ENCODE peak calls at places on chromosome 14, in six cellular contexts. One of them, this sample, is unnamed. For H3K9me3, the result is how much of the 10 kb centered on the place peaks cover.

GRCh38 chr14:87567926-87568325 is 425.1 kb downstream of the GALC start:
- DNase-seq in endothelial cell of umbilical vein: no peak
- DNase-seq in hepatocyte: no peak
- DNase-seq in tibial artery: no peak
- DNase-seq in breast epithelium: no peak
- DNase-seq in A549: no peak
- DNase-seq in this sample: no peak

GRCh38 chr14:54776361-54777001 is 126.1 kb downstream of the GCH1 start:
- DNase-seq in hepatocyte: no peak
- DNase-seq in A549: no peak
- DNase-seq in tibial artery: peak
- DNase-seq in endothelial cell of umbilical vein: no peak
- DNase-seq in breast epithelium: no peak
- DNase-seq in this sample: peak

GRCh38 chr14:52262600-52262999 is 4.9 kb upstream of the PTGDR start:
- DNase-seq in hepatocyte: no peak
- DNase-seq in tibial artery: no peak
- DNase-seq in endothelial cell of umbilical vein: no peak
- DNase-seq in A549: no peak
- DNase-seq in breast epithelium: no peak
- DNase-seq in this sample: no peak

GRCh38 chr14:75430106-75430505 is 2.3 kb downstream of the JDP2 start:
- DNase-seq in endothelial cell of umbilical vein: no peak
- DNase-seq in tibial artery: peak
- DNase-seq in hepatocyte: peak
- DNase-seq in A549: no peak
- DNase-seq in breast epithelium: no peak
- DNase-seq in this sample: peak

GRCh38 chr14:58697927-58698641 is 60.3 kb downstream of the DACT1 start:
- DNase-seq in endothelial cell of umbilical vein: no peak
- DNase-seq in breast epithelium: no peak
- DNase-seq in A549: no peak
- DNase-seq in hepatocyte: no peak
- DNase-seq in tibial artery: no peak
- DNase-seq in this sample: peak

GRCh38 chr14:50366115-50366514 is 30.6 kb downstream of the CDKL1 start:
- DNase-seq in A549: no peak
- DNase-seq in endothelial cell of umbilical vein: no peak
- DNase-seq in tibial artery: no peak
- DNase-seq in hepatocyte: no peak
- DNase-seq in breast epithelium: no peak
- DNase-seq in this sample: no peak

GRCh38 chr14:93032301-93032929 is 83.3 kb downstream of the ITPK1 start:
- DNase-seq in A549: peak
- DNase-seq in hepatocyte: no peak
- DNase-seq in tibial artery: no peak
- DNase-seq in breast epithelium: no peak
- DNase-seq in endothelial cell of umbilical vein: no peak
- DNase-seq in this sample: no peak

GRCh38 chr14:77203611-77204456 is 22.2 kb downstream of the TMEM63C start:
- DNase-seq in tibial artery: no peak
- DNase-seq in hepatocyte: peak
- DNase-seq in breast epithelium: peak
- DNase-seq in endothelial cell of umbilical vein: no peak
- DNase-seq in A549: no peak
- DNase-seq in this sample: peak

GRCh38 chr14:31877333-31877798 is 199.7 kb upstream of the ARHGAP5 start:
- DNase-seq in tibial artery: no peak
- DNase-seq in hepatocyte: no peak
- DNase-seq in A549: no peak
- DNase-seq in endothelial cell of umbilical vein: peak
- DNase-seq in breast epithelium: no peak
- DNase-seq in this sample: peak

GRCh38 chr14:54117924-54118323 is 161.3 kb upstream of the BMP4 start:
- DNase-seq in tibial artery: no peak
- DNase-seq in endothelial cell of umbilical vein: no peak
- DNase-seq in breast epithelium: no peak
- DNase-seq in hepatocyte: no peak
- DNase-seq in A549: no peak
- DNase-seq in this sample: no peak

GRCh38 chr14:52244997-52245396 is 22.5 kb upstream of the PTGDR start:
- DNase-seq in A549: no peak
- DNase-seq in tibial artery: no peak
- DNase-seq in hepatocyte: no peak
- DNase-seq in breast epithelium: no peak
- DNase-seq in endothelial cell of umbilical vein: no peak
- DNase-seq in this sample: no peak

GRCh38 chr14:87230726-87231125 is 762.3 kb downstream of the GALC start:
- DNase-seq in A549: no peak
- DNase-seq in endothelial cell of umbilical vein: no peak
- DNase-seq in tibial artery: no peak
- DNase-seq in breast epithelium: no peak
- DNase-seq in hepatocyte: no peak
- DNase-seq in this sample: no peak

GRCh38 chr14:92225731-92226130 is 97.2 kb upstream of the SLC24A4 start:
- DNase-seq in hepatocyte: no peak
- DNase-seq in endothelial cell of umbilical vein: no peak
- DNase-seq in A549: no peak
- DNase-seq in tibial artery: no peak
- DNase-seq in breast epithelium: no peak
- DNase-seq in this sample: peak

GRCh38 chr14:61444215-61444768 is 122.9 kb downstream of the PRKCH start:
- DNase-seq in A549: no peak
- DNase-seq in breast epithelium: no peak
- DNase-seq in endothelial cell of umbilical vein: no peak
- DNase-seq in hepatocyte: no peak
- DNase-seq in tibial artery: no peak
- DNase-seq in this sample: no peak

GRCh38 chr14:39014460-39014859 is 88.6 kb downstream of the SEC23A start:
- DNase-seq in endothelial cell of umbilical vein: no peak
- DNase-seq in hepatocyte: no peak
- DNase-seq in A549: no peak
- DNase-seq in tibial artery: no peak
- DNase-seq in breast epithelium: no peak
- DNase-seq in this sample: no peak

GRCh38 chr14:95482967-95483842 is 33.2 kb downstream of the SYNE3 start:
- DNase-seq in tibial artery: peak
- DNase-seq in endothelial cell of umbilical vein: peak
- DNase-seq in A549: peak
- DNase-seq in hepatocyte: peak
- DNase-seq in breast epithelium: no peak
- DNase-seq in this sample: peak

GRCh38 chr14:94680498-94681288 is 68.5 kb downstream of the SERPINA3 start:
- DNase-seq in breast epithelium: no peak
- DNase-seq in endothelial cell of umbilical vein: no peak
- DNase-seq in tibial artery: no peak
- DNase-seq in hepatocyte: no peak
- DNase-seq in A549: no peak
- DNase-seq in this sample: no peak

GRCh38 chr14:78967111-78967809 is 797.1 kb downstream of the NRXN3 start:
- DNase-seq in tibial artery: no peak
- DNase-seq in breast epithelium: no peak
- DNase-seq in hepatocyte: no peak
- DNase-seq in A549: no peak
- DNase-seq in endothelial cell of umbilical vein: peak
- DNase-seq in this sample: peak

GRCh38 chr14:60753264-60754126 is 18.9 kb downstream of the MNAT1 start:
- DNase-seq in tibial artery: no peak
- DNase-seq in endothelial cell of umbilical vein: no peak
- DNase-seq in breast epithelium: no peak
- DNase-seq in A549: no peak
- DNase-seq in hepatocyte: no peak
- DNase-seq in this sample: no peak

GRCh38 chr14:96538663-96539317 is 36.6 kb downstream of the PAPOLA start:
- DNase-seq in tibial artery: no peak
- DNase-seq in hepatocyte: no peak
- DNase-seq in A549: peak
- DNase-seq in breast epithelium: no peak
- DNase-seq in endothelial cell of umbilical vein: no peak
- DNase-seq in this sample: no peak

GRCh38 chr14:58100735-58101368 is 51.2 kb downstream of the ARMH4 start:
- DNase-seq in breast epithelium: no peak
- DNase-seq in hepatocyte: no peak
- DNase-seq in endothelial cell of umbilical vein: no peak
- DNase-seq in tibial artery: no peak
- DNase-seq in A549: no peak
- DNase-seq in this sample: peak

GRCh38 chr14:53943751-53944083 is 12.9 kb downstream of the BMP4 start:
- DNase-seq in breast epithelium: no peak
- DNase-seq in endothelial cell of umbilical vein: no peak
- DNase-seq in tibial artery: no peak
- DNase-seq in A549: no peak
- DNase-seq in hepatocyte: no peak
- DNase-seq in this sample: no peak

GRCh38 chr14:29814153-29815057 is 113.2 kb downstream of the PRKD1 start:
- DNase-seq in hepatocyte: no peak
- DNase-seq in A549: no peak
- DNase-seq in breast epithelium: no peak
- DNase-seq in tibial artery: no peak
- DNase-seq in endothelial cell of umbilical vein: no peak
- DNase-seq in this sample: no peak

GRCh38 chr14:31752867-31753661 is 191.9 kb downstream of the NUBPL start:
- DNase-seq in hepatocyte: no peak
- DNase-seq in endothelial cell of umbilical vein: no peak
- DNase-seq in A549: no peak
- DNase-seq in tibial artery: no peak
- DNase-seq in breast epithelium: no peak
- DNase-seq in this sample: no peak

GRCh38 chr14:51087024-51087423 is 7.9 kb downstream of the TRIM9 start:
- DNase-seq in tibial artery: no peak
- DNase-seq in hepatocyte: peak
- DNase-seq in A549: peak
- DNase-seq in breast epithelium: no peak
- DNase-seq in endothelial cell of umbilical vein: no peak
- DNase-seq in this sample: no peak

GRCh38 chr14:50801706-50802105 is 29.3 kb downstream of the NIN start:
- DNase-seq in hepatocyte: no peak
- DNase-seq in endothelial cell of umbilical vein: peak
- DNase-seq in breast epithelium: no peak
- DNase-seq in tibial artery: no peak
- DNase-seq in A549: no peak
- DNase-seq in this sample: peak

GRCh38 chr14:77459072-77459723 is 1.3 kb downstream of the AHSA1 start:
- DNase-seq in breast epithelium: no peak
- DNase-seq in endothelial cell of umbilical vein: peak
- DNase-seq in tibial artery: no peak
- DNase-seq in hepatocyte: peak
- DNase-seq in A549: peak
- DNase-seq in this sample: peak

GRCh38 chr14:104523546-104523935 is 56.0 kb upstream of the C14orf180 start:
- DNase-seq in A549: no peak
- DNase-seq in tibial artery: no peak
- DNase-seq in hepatocyte: no peak
- DNase-seq in breast epithelium: no peak
- DNase-seq in endothelial cell of umbilical vein: no peak
- DNase-seq in this sample: no peak
- H3K9me3 ChIP-seq in A549: under half
- H3K9me3 ChIP-seq in tibial artery: under half
- H3K9me3 ChIP-seq in hepatocyte: under half
- H3K9me3 ChIP-seq in breast epithelium: under half
- H3K9me3 ChIP-seq in endothelial cell of umbilical vein: under half
- H3K9me3 ChIP-seq in this sample: under half

DNA sequence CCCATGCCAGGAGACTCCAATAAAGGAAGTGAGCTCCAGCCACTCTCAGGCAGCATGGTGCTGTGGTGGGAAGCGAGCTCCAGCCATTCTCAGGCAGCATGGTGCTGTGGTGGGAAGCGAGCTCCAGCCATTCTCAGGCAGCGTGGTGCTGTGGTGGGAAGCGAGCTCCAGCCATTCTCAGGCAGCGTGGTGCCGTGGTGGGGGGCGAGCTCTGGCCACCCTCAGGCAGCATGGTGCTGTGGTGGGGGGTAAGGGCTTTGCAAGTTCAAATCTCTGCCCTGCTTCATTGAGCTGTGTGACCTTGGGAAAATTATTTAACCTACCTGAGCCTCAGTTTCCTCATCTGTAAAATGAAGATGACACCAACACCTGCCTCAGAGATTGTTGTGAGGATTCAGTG is 975.1 kb downstream of the BCL11B start:
- DNase-seq in hepatocyte: no peak
- DNase-seq in breast epithelium: no peak
- DNase-seq in endothelial cell of umbilical vein: no peak
- DNase-seq in A549: no peak
- DNase-seq in tibial artery: no peak
- DNase-seq in this sample: no peak
- H3K9me3 ChIP-seq in hepatocyte: under half
- H3K9me3 ChIP-seq in breast epithelium: under half
- H3K9me3 ChIP-seq in endothelial cell of umbilical vein: under half
- H3K9me3 ChIP-seq in A549: under half
- H3K9me3 ChIP-seq in tibial artery: under half
- H3K9me3 ChIP-seq in this sample: under half

DNA sequence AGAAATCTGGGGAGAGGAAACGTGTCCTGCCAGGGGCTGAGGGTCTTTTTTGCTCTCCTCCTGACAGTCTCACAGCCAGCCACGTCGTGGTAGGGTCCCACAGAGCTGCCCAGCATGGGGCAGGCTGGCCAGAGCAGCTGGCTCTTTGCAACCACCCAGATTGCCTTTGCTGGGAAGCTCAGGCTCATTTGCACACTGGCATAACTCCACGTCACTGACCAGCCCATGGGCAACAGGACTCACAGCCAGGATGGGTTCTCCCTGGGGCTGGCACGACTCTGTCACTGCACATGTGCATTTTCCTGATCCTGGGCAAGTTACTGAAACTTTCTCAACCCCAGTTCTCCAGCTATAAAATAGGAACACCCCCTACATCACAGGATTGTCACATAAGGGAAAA is 242.2 kb downstream of the DPF3 start:
- DNase-seq in hepatocyte: no peak
- DNase-seq in tibial artery: no peak
- DNase-seq in endothelial cell of umbilical vein: no peak
- DNase-seq in breast epithelium: no peak
- DNase-seq in A549: no peak
- DNase-seq in this sample: no peak
- H3K9me3 ChIP-seq in hepatocyte: under half
- H3K9me3 ChIP-seq in tibial artery: under half
- H3K9me3 ChIP-seq in endothelial cell of umbilical vein: under half
- H3K9me3 ChIP-seq in breast epithelium: under half
- H3K9me3 ChIP-seq in A549: under half
- H3K9me3 ChIP-seq in this sample: under half

GRCh38 chr14:98325761-98326160 is 946.2 kb downstream of the BCL11B start:
- DNase-seq in endothelial cell of umbilical vein: no peak
- DNase-seq in hepatocyte: peak
- DNase-seq in breast epithelium: no peak
- DNase-seq in A549: peak
- DNase-seq in tibial artery: no peak
- DNase-seq in this sample: no peak

GRCh38 chr14:98321838-98322237 is 950.2 kb downstream of the BCL11B start:
- DNase-seq in breast epithelium: no peak
- DNase-seq in hepatocyte: no peak
- DNase-seq in tibial artery: no peak
- DNase-seq in endothelial cell of umbilical vein: no peak
- DNase-seq in A549: no peak
- DNase-seq in this sample: no peak

DNA sequence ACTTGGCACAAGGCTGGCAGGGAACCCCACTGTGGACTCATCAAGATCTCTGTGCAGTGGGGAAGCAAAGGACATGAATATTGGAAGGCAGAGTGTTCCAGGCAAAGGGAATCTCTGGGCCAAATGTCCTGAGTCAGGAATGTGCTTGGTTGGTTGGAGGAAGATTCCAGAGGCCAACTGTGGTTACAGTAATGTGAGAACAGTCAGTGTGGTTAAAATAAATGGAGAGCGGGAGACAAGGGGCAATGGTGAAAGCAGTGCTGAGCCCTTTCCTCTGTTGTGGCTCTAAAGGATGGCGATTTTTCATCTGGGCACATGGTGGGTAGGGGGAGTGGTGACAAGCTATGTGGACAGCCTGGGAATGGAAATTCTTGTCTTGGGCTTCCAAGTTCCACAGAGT is 948.1 kb downstream of the BCL11B start:
- DNase-seq in tibial artery: no peak
- DNase-seq in hepatocyte: no peak
- DNase-seq in endothelial cell of umbilical vein: no peak
- DNase-seq in A549: no peak
- DNase-seq in breast epithelium: no peak
- DNase-seq in this sample: no peak
- H3K9me3 ChIP-seq in tibial artery: under half
- H3K9me3 ChIP-seq in hepatocyte: under half
- H3K9me3 ChIP-seq in endothelial cell of umbilical vein: under half
- H3K9me3 ChIP-seq in A549: under half
- H3K9me3 ChIP-seq in breast epithelium: under half
- H3K9me3 ChIP-seq in this sample: under half

This sample was measured in adipocyte.